ENCODE peak calls at places on chromosomes 3 and 15, in eight cellular contexts. O, M, Y, H, J, W, C and V are unnamed samples.

GRCh38 chr3:161412117-161412516 is 40.8 kb upstream of the SPTSSB start:
- DNase-seq in O (no peak), M (no peak), Y (no peak), H (no peak), J (no peak), W (peak; percentile 26), C (no peak), V (no peak)

GRCh38 chr3:72078661-72079368 is 293.9 kb upstream of the PROK2 start:
- DNase-seq in O (no peak), M (no peak), Y (no peak), H (no peak), J (no peak), W (no peak), C (no peak), V (no peak)

GRCh38 chr15:78261062-78261461 is 3.3 kb upstream of the DNAJA4 start:
- DNase-seq in O (no peak), M (no peak), Y (no peak), H (no peak), J (no peak), W (no peak), C (no peak), V (no peak)

GRCh38 chr15:34581043-34581365 is 2.4 kb downstream of the GOLGA8B start:
- DNase-seq in O (no peak), M (no peak), Y (no peak), H (no peak), J (no peak), W (no peak), C (no peak), V (no peak)

GRCh38 chr3:185820973-185821758 is 3.7 kb downstream of the IGF2BP2 start:
- DNase-seq in O (no peak), M (peak; percentile 42), Y (no peak), H (no peak), J (no peak), W (peak; percentile 89), C (no peak), V (peak; percentile 90)

GRCh38 chr3:52471371-52472238 is 16.2 kb downstream of the NISCH start:
- DNase-seq in O (peak; percentile 86), M (peak; percentile 57), Y (peak; percentile 55), H (no peak), J (peak; percentile 62), W (no peak), C (peak; percentile 67), V (no peak)

GRCh38 chr3:117358717-117359314 is 649.2 kb downstream of the TUSC7 start:
- DNase-seq in O (no peak), M (no peak), Y (no peak), H (no peak), J (no peak), W (no peak), C (no peak), V (no peak)

GRCh38 chr15:67545864-67546263 is 3.4 kb downstream of the MAP2K5 start:
- DNase-seq in O (no peak), M (no peak), Y (no peak), H (no peak), J (no peak), W (no peak), C (no peak), V (no peak)

GRCh38 chr15:68843425-68844311 is 23.0 kb upstream of the ANP32A start:
- DNase-seq in O (peak; percentile 82), M (no peak), Y (no peak), H (no peak), J (peak; percentile 41), W (no peak), C (no peak), V (no peak)

GRCh38 chr3:27577504-27577903 is 93.3 kb upstream of the SLC4A7 start:
- DNase-seq in O (no peak), M (no peak), Y (no peak), H (no peak), J (no peak), W (no peak), C (no peak), V (no peak)

GRCh38 chr3:25820372-25820771 is 30.5 kb downstream of the OXSM start:
- DNase-seq in O (no peak), M (no peak), Y (no peak), H (peak; percentile 23), J (no peak), W (peak; percentile 98), C (no peak), V (peak; percentile 82)

GRCh38 chr15:58985443-58985842 is 2.0 kb upstream of the RNF111 start:
- DNase-seq in O (no peak), M (no peak), Y (no peak), H (peak; percentile 21), J (no peak), W (no peak), C (no peak), V (no peak)

GRCh38 chr15:26628879-26629529 is 143.9 kb downstream of the GABRB3 start:
- DNase-seq in O (peak; percentile 77), M (peak; percentile 62), Y (peak; percentile 33), H (peak; percentile 88), J (peak; percentile 16), W (peak; percentile 84), C (peak; percentile 80), V (no peak)

GRCh38 chr3:127789051-127789450 is 33.3 kb downstream of the MGLL start:
- DNase-seq in O (no peak), M (no peak), Y (no peak), H (no peak), J (no peak), W (no peak), C (no peak), V (no peak)

GRCh38 chr3:127792664-127793292 is 29.5 kb downstream of the MGLL start:
- DNase-seq in O (no peak), M (no peak), Y (peak; percentile 78), H (no peak), J (no peak), W (peak; percentile 86), C (no peak), V (peak; percentile 94)

GRCh38 chr3:127790580-127791183 is 31.6 kb downstream of the MGLL start:
- DNase-seq in O (no peak), M (no peak), Y (peak; percentile 6), H (no peak), J (no peak), W (no peak), C (no peak), V (no peak)

GRCh38 chr3:127790009-127790533 is 32.2 kb downstream of the MGLL start:
- DNase-seq in O (no peak), M (no peak), Y (no peak), H (no peak), J (no peak), W (no peak), C (no peak), V (no peak)

DNA sequence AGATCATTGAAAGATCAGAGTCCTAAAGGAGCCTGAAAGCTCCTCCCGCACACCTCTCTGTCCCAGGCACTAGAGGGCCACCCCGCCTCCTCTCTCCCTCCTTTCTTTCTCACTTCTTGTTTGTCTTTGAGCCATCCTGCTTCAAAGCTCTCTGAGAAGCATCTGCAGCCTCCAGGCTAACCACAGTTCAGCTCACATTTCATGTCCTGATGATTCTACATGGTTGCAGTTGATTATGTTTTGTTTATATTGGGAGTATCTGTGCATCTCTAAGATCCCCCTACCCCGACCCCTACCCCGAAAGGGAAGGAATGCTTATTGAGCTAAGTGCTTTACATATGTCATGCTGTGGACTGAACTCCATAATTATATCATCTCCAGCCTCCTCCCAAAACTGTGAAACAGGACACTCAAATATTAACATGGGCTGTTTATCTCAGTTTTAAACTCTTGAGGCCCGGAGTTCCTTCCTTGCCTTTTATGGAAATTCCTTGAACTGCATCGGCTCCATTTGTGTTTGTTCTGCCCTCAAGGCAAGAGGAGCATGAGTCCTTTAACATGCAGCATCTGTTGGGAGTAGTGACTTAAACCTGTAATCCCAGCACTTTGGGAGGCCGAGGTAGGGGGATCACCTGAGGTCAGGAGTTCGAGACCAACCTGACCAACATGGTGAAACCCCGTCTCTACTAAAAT is 30.9 kb downstream of the MGLL start:
- DNase-seq in O (no peak), M (no peak), Y (peak; percentile 12), H (peak; percentile 15), J (peak; percentile 29), W (peak; percentile 86), C (peak; percentile 28), V (peak; percentile 66)
- TF ChIP-seq CTCF in O (no peak), M (peak; percentile 30), Y (no peak), H (no peak), J (no peak), W (peak; percentile 68), C (no peak), V (peak; percentile 67)

GRCh38 chr15:89139613-89140499 is 51.6 kb downstream of the ABHD2 start:
- DNase-seq in O (no peak), M (no peak), Y (no peak), H (no peak), J (no peak), W (no peak), C (no peak), V (no peak)
- TF ChIP-seq CTCF in O (no peak), M (peak; percentile 19), Y (no peak), H (no peak), J (no peak), W (peak; percentile 33), C (no peak), V (peak; percentile 5)

GRCh38 chr3:151086484-151087456 is 1.3 kb downstream of the MED12L start:
- DNase-seq in O (peak; percentile 91), M (peak; percentile 83), Y (peak; percentile 39), H (no peak), J (peak; percentile 79), W (peak; percentile 89), C (peak; percentile 75), V (peak; percentile 54)
- TF ChIP-seq CTCF in O (no peak), M (peak; percentile 46), Y (peak; percentile 16), H (peak; percentile 45), J (peak; percentile 20), W (peak; percentile 66), C (no peak), V (peak; percentile 72)

GRCh38 chr3:36814776-36815175 is 50.4 kb upstream of the DCLK3 start:
- DNase-seq in O (no peak), M (no peak), Y (no peak), H (peak; percentile 47), J (no peak), W (no peak), C (no peak), V (no peak)
- TF ChIP-seq CTCF in O (no peak), M (no peak), Y (no peak), H (peak; percentile 50), J (peak; percentile 13), W (peak; percentile 52), C (no peak), V (peak; percentile 27)

DNA sequence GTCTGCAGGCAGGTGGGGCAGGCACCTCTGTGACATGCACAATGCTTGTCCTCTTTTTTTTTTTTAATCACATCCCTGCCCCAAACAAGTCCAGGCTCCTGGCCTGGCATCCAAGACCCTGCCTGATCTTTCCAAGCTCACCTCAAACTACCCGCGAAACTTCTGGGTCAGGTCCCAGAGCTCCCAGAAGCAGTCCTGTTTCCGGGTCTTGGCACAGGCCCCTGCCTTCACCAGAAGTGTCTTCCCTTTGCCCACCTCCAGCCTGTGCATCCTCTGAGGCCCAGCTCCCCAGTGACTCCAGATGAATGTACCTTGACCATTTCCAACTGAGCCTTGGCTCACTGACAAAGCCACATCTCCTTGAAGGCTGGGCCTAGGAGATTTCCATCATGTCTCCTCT is 23.0 kb downstream of the PLA2G4E start:
- DNase-seq in O (peak; percentile 13), M (no peak), Y (no peak), H (no peak), J (no peak), W (no peak), C (no peak), V (no peak)
- TF ChIP-seq CTCF in O (no peak), M (no peak), Y (no peak), H (no peak), J (no peak), W (no peak), C (no peak), V (no peak)